ENCODE peak calls at places on chromosomes 1 and 21, in nine cellular contexts. One of them, this sample, is unnamed.

GRCh38 chr1:22739648-22740385 is 29.2 kb downstream of the EPHB2 start:
- DNase-seq in brain microvascular endothelial cell: peak; percentile 94
- DNase-seq in K562: peak; percentile 61
- DNase-seq in IMR-90: peak; percentile 94
- DNase-seq in pancreas: no peak
- DNase-seq in left ventricle myocardium inferior: no peak
- DNase-seq in osteoblast: peak; percentile 99
- DNase-seq in PC-9: no peak
- DNase-seq in AG04450: peak; percentile 74
- DNase-seq in this sample: no peak

GRCh38 chr1:111754964-111755320 is 759 bp upstream of the DDX20 start:
- DNase-seq in brain microvascular endothelial cell: peak; percentile 44
- DNase-seq in K562: peak; percentile 56
- DNase-seq in IMR-90: peak; percentile 39
- DNase-seq in pancreas: no peak
- DNase-seq in left ventricle myocardium inferior: no peak
- DNase-seq in osteoblast: peak; percentile 73
- DNase-seq in PC-9: peak; percentile 16
- DNase-seq in AG04450: no peak
- DNase-seq in this sample: peak; percentile 48

GRCh38 chr1:41749992-41750745 is 168.6 kb downstream of the HIVEP3 start:
- DNase-seq in brain microvascular endothelial cell: no peak
- DNase-seq in K562: no peak
- DNase-seq in IMR-90: no peak
- DNase-seq in pancreas: no peak
- DNase-seq in left ventricle myocardium inferior: no peak
- DNase-seq in osteoblast: no peak
- DNase-seq in PC-9: no peak
- DNase-seq in AG04450: no peak
- DNase-seq in this sample: no peak

GRCh38 chr21:45004481-45005263 is 64.8 kb downstream of the SLX9 start:
- DNase-seq in brain microvascular endothelial cell: no peak
- DNase-seq in K562: peak; percentile 53
- DNase-seq in IMR-90: peak; percentile 32
- DNase-seq in pancreas: no peak
- DNase-seq in left ventricle myocardium inferior: no peak
- DNase-seq in osteoblast: no peak
- DNase-seq in PC-9: no peak
- DNase-seq in AG04450: no peak
- DNase-seq in this sample: no peak

GRCh38 chr1:37987679-37988078 is 2.1 kb downstream of the SF3A3 start:
- DNase-seq in brain microvascular endothelial cell: no peak
- DNase-seq in K562: no peak
- DNase-seq in IMR-90: no peak
- DNase-seq in pancreas: no peak
- DNase-seq in left ventricle myocardium inferior: no peak
- DNase-seq in osteoblast: no peak
- DNase-seq in PC-9: no peak
- DNase-seq in AG04450: no peak
- DNase-seq in this sample: no peak

GRCh38 chr1:78279051-78279450 is 211.7 kb upstream of the PTGFR start:
- DNase-seq in brain microvascular endothelial cell: peak; percentile 78
- DNase-seq in K562: no peak
- DNase-seq in IMR-90: peak; percentile 98
- DNase-seq in pancreas: no peak
- DNase-seq in left ventricle myocardium inferior: no peak
- DNase-seq in osteoblast: peak; percentile 81
- DNase-seq in PC-9: no peak
- DNase-seq in AG04450: peak; percentile 76
- DNase-seq in this sample: no peak

GRCh38 chr1:31410871-31411270 is 2.1 kb upstream of the SERINC2 start:
- DNase-seq in brain microvascular endothelial cell: no peak
- DNase-seq in K562: no peak
- DNase-seq in IMR-90: peak; percentile 70
- DNase-seq in pancreas: no peak
- DNase-seq in left ventricle myocardium inferior: no peak
- DNase-seq in osteoblast: peak; percentile 92
- DNase-seq in PC-9: no peak
- DNase-seq in AG04450: no peak
- DNase-seq in this sample: no peak

GRCh38 chr1:103958699-103959098 is 209.0 kb downstream of the AMY1C start:
- DNase-seq in brain microvascular endothelial cell: no peak
- DNase-seq in K562: no peak
- DNase-seq in IMR-90: no peak
- DNase-seq in pancreas: no peak
- DNase-seq in left ventricle myocardium inferior: no peak
- DNase-seq in osteoblast: no peak
- DNase-seq in PC-9: no peak
- DNase-seq in AG04450: no peak
- DNase-seq in this sample: no peak

GRCh38 chr21:41283211-41283818 is 33.3 kb upstream of the FAM3B start:
- DNase-seq in brain microvascular endothelial cell: peak; percentile 65
- DNase-seq in K562: peak; percentile 56
- DNase-seq in IMR-90: peak; percentile 87
- DNase-seq in pancreas: no peak
- DNase-seq in left ventricle myocardium inferior: no peak
- DNase-seq in osteoblast: peak; percentile 85
- DNase-seq in PC-9: peak; percentile 43
- DNase-seq in AG04450: peak; percentile 65
- DNase-seq in this sample: peak; percentile 64

GRCh38 chr1:22727873-22728272 is 17.2 kb downstream of the EPHB2 start:
- DNase-seq in brain microvascular endothelial cell: no peak
- DNase-seq in K562: no peak
- DNase-seq in IMR-90: no peak
- DNase-seq in pancreas: no peak
- DNase-seq in left ventricle myocardium inferior: no peak
- DNase-seq in osteoblast: no peak
- DNase-seq in PC-9: no peak
- DNase-seq in AG04450: no peak
- DNase-seq in this sample: no peak

GRCh38 chr1:167196185-167196584 is 24.5 kb upstream of the POU2F1 start:
- DNase-seq in brain microvascular endothelial cell: peak; percentile 18
- DNase-seq in K562: no peak
- DNase-seq in IMR-90: no peak
- DNase-seq in pancreas: no peak
- DNase-seq in left ventricle myocardium inferior: no peak
- DNase-seq in osteoblast: no peak
- DNase-seq in PC-9: no peak
- DNase-seq in AG04450: no peak
- DNase-seq in this sample: no peak

GRCh38 chr1:58447047-58447446 is 99.5 kb downstream of the OMA1 start:
- DNase-seq in brain microvascular endothelial cell: no peak
- DNase-seq in K562: no peak
- DNase-seq in IMR-90: no peak
- DNase-seq in pancreas: no peak
- DNase-seq in left ventricle myocardium inferior: no peak
- DNase-seq in osteoblast: no peak
- DNase-seq in PC-9: no peak
- DNase-seq in AG04450: no peak
- DNase-seq in this sample: no peak

GRCh38 chr1:59107916-59108315 is 189.0 kb upstream of the FGGY start:
- DNase-seq in brain microvascular endothelial cell: no peak
- DNase-seq in K562: no peak
- DNase-seq in IMR-90: no peak
- DNase-seq in pancreas: no peak
- DNase-seq in left ventricle myocardium inferior: no peak
- DNase-seq in osteoblast: no peak
- DNase-seq in PC-9: no peak
- DNase-seq in AG04450: no peak
- DNase-seq in this sample: no peak

GRCh38 chr21:31895069-31895851 is 22.4 kb downstream of the HUNK start:
- DNase-seq in brain microvascular endothelial cell: no peak
- DNase-seq in K562: no peak
- DNase-seq in IMR-90: peak; percentile 34
- DNase-seq in pancreas: no peak
- DNase-seq in left ventricle myocardium inferior: no peak
- DNase-seq in osteoblast: no peak
- DNase-seq in PC-9: no peak
- DNase-seq in AG04450: no peak
- DNase-seq in this sample: no peak
- TF ChIP-seq CTCF in brain microvascular endothelial cell: no peak
- TF ChIP-seq CTCF in K562: no peak
- TF ChIP-seq CTCF in IMR-90: no peak
- TF ChIP-seq CTCF in pancreas: no peak
- TF ChIP-seq CTCF in left ventricle myocardium inferior: no peak
- TF ChIP-seq CTCF in osteoblast: no peak
- TF ChIP-seq CTCF in PC-9: no peak
- TF ChIP-seq CTCF in AG04450: no peak
- TF ChIP-seq CTCF in this sample: no peak

GRCh38 chr21:38948377-38948776 is 142.6 kb downstream of the ETS2 start:
- DNase-seq in brain microvascular endothelial cell: no peak
- DNase-seq in K562: no peak
- DNase-seq in IMR-90: peak; percentile 52
- DNase-seq in pancreas: no peak
- DNase-seq in left ventricle myocardium inferior: no peak
- DNase-seq in osteoblast: no peak
- DNase-seq in PC-9: no peak
- DNase-seq in AG04450: no peak
- DNase-seq in this sample: no peak

GRCh38 chr21:38948981-38949380 is 143.3 kb downstream of the ETS2 start:
- DNase-seq in brain microvascular endothelial cell: no peak
- DNase-seq in K562: no peak
- DNase-seq in IMR-90: peak; percentile 27
- DNase-seq in pancreas: no peak
- DNase-seq in left ventricle myocardium inferior: no peak
- DNase-seq in osteoblast: no peak
- DNase-seq in PC-9: no peak
- DNase-seq in AG04450: no peak
- DNase-seq in this sample: no peak

GRCh38 chr21:38945536-38946245 is 140.0 kb downstream of the ETS2 start:
- DNase-seq in brain microvascular endothelial cell: peak; percentile 75
- DNase-seq in K562: no peak
- DNase-seq in IMR-90: peak; percentile 58
- DNase-seq in pancreas: no peak
- DNase-seq in left ventricle myocardium inferior: no peak
- DNase-seq in osteoblast: no peak
- DNase-seq in PC-9: no peak
- DNase-seq in AG04450: no peak
- DNase-seq in this sample: no peak

GRCh38 chr21:38942617-38943245 is 137.0 kb downstream of the ETS2 start:
- DNase-seq in brain microvascular endothelial cell: no peak
- DNase-seq in K562: no peak
- DNase-seq in IMR-90: no peak
- DNase-seq in pancreas: no peak
- DNase-seq in left ventricle myocardium inferior: no peak
- DNase-seq in osteoblast: no peak
- DNase-seq in PC-9: no peak
- DNase-seq in AG04450: no peak
- DNase-seq in this sample: no peak

GRCh38 chr21:38944903-38945302 is 139.2 kb downstream of the ETS2 start:
- DNase-seq in brain microvascular endothelial cell: no peak
- DNase-seq in K562: no peak
- DNase-seq in IMR-90: no peak
- DNase-seq in pancreas: no peak
- DNase-seq in left ventricle myocardium inferior: no peak
- DNase-seq in osteoblast: no peak
- DNase-seq in PC-9: no peak
- DNase-seq in AG04450: no peak
- DNase-seq in this sample: no peak
- H3K4me3 ChIP-seq in brain microvascular endothelial cell: no peak overlapping the region
- H3K4me3 ChIP-seq in K562: no peak overlapping the region
- H3K4me3 ChIP-seq in IMR-90: no peak overlapping the region
- H3K4me3 ChIP-seq in pancreas: no peak overlapping the region
- H3K4me3 ChIP-seq in left ventricle myocardium inferior: no peak overlapping the region
- H3K4me3 ChIP-seq in osteoblast: no peak overlapping the region
- H3K4me3 ChIP-seq in PC-9: no peak overlapping the region
- H3K4me3 ChIP-seq in AG04450: no peak overlapping the region
- H3K4me3 ChIP-seq in this sample: no peak overlapping the region

GRCh38 chr1:170669586-170670332 is 5.8 kb downstream of the PRRX1 start:
- DNase-seq in brain microvascular endothelial cell: no peak
- DNase-seq in K562: no peak
- DNase-seq in IMR-90: no peak
- DNase-seq in pancreas: no peak
- DNase-seq in left ventricle myocardium inferior: no peak
- DNase-seq in osteoblast: no peak
- DNase-seq in PC-9: no peak
- DNase-seq in AG04450: no peak
- DNase-seq in this sample: no peak

GRCh38 chr1:170670751-170671628 is 7.1 kb downstream of the PRRX1 start:
- DNase-seq in brain microvascular endothelial cell: peak; percentile 56
- DNase-seq in K562: peak; percentile 43
- DNase-seq in IMR-90: peak; percentile 37
- DNase-seq in pancreas: peak; percentile 38
- DNase-seq in left ventricle myocardium inferior: peak; percentile 48
- DNase-seq in osteoblast: no peak
- DNase-seq in PC-9: no peak
- DNase-seq in AG04450: no peak
- DNase-seq in this sample: peak; percentile 61

GRCh38 chr1:170666661-170667060 is 2.7 kb downstream of the PRRX1 start:
- DNase-seq in brain microvascular endothelial cell: peak; percentile 11
- DNase-seq in K562: no peak
- DNase-seq in IMR-90: no peak
- DNase-seq in pancreas: peak; percentile 58
- DNase-seq in left ventricle myocardium inferior: no peak
- DNase-seq in osteoblast: no peak
- DNase-seq in PC-9: no peak
- DNase-seq in AG04450: no peak
- DNase-seq in this sample: no peak

GRCh38 chr1:170668301-170668789 is 4.4 kb downstream of the PRRX1 start:
- DNase-seq in brain microvascular endothelial cell: peak; percentile 22
- DNase-seq in K562: no peak
- DNase-seq in IMR-90: no peak
- DNase-seq in pancreas: no peak
- DNase-seq in left ventricle myocardium inferior: no peak
- DNase-seq in osteoblast: no peak
- DNase-seq in PC-9: no peak
- DNase-seq in AG04450: no peak
- DNase-seq in this sample: no peak

DNA sequence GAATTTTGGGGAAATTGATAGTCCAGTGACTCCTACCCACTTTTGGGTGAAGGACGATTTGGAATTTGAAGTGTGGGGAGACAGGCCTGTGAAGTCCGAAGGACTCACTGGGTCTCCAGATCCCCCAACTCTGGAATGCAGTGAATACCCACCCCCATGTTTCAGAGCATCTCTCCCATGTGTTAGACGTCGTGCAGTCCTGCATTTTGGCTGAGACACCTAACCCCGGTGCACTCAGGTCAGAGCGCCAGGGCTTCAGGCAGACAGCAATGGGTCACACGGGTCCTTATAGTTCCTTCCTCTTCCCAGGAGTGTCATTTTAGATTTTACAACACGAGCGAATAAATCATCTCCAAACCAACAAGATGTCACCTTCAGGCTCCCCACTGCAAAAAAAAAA is 5.1 kb downstream of the PRRX1 start:
- DNase-seq in brain microvascular endothelial cell: no peak
- DNase-seq in K562: no peak
- DNase-seq in IMR-90: no peak
- DNase-seq in pancreas: no peak
- DNase-seq in left ventricle myocardium inferior: no peak
- DNase-seq in osteoblast: no peak
- DNase-seq in PC-9: no peak
- DNase-seq in AG04450: no peak
- DNase-seq in this sample: no peak
- H3K27me3 ChIP-seq in brain microvascular endothelial cell: no peaks in the 10 kb centered on the region
- H3K27me3 ChIP-seq in K562: peaks cover 37% of the 10 kb centered on the region
- H3K27me3 ChIP-seq in IMR-90: no peaks in the 10 kb centered on the region
- H3K27me3 ChIP-seq in pancreas: peaks cover 11% of the 10 kb centered on the region
- H3K27me3 ChIP-seq in left ventricle myocardium inferior: peaks cover 77% of the 10 kb centered on the region
- H3K27me3 ChIP-seq in osteoblast: no peaks in the 10 kb centered on the region
- H3K27me3 ChIP-seq in PC-9: peaks cover 11% of the 10 kb centered on the region
- H3K27me3 ChIP-seq in AG04450: no peaks in the 10 kb centered on the region
- H3K27me3 ChIP-seq in this sample: peaks cover 64% of the 10 kb centered on the region

GRCh38 chr1:61210435-61211012 is 128.2 kb downstream of the NFIA start:
- DNase-seq in brain microvascular endothelial cell: no peak
- DNase-seq in K562: no peak
- DNase-seq in IMR-90: peak; percentile 3
- DNase-seq in pancreas: no peak
- DNase-seq in left ventricle myocardium inferior: no peak
- DNase-seq in osteoblast: no peak
- DNase-seq in PC-9: no peak
- DNase-seq in AG04450: no peak
- DNase-seq in this sample: no peak
- TF ChIP-seq CTCF in brain microvascular endothelial cell: peak; percentile 22
- TF ChIP-seq CTCF in K562: peak; percentile 21
- TF ChIP-seq CTCF in IMR-90: no peak
- TF ChIP-seq CTCF in pancreas: no peak
- TF ChIP-seq CTCF in left ventricle myocardium inferior: peak; percentile 15
- TF ChIP-seq CTCF in osteoblast: no peak
- TF ChIP-seq CTCF in PC-9: no peak
- TF ChIP-seq CTCF in AG04450: no peak
- TF ChIP-seq CTCF in this sample: no peak